ENCODE peak calls at places on chromosome 5, in eight cellular contexts. One of them, this sample, is unnamed. For H3K4me1, the result is how much of the 10 kb centered on the place peaks cover.

GRCh38 chr5:93088997-93089396 is 492.0 kb downstream of the NR2F1-AS1 start:
- DNase-seq in A549: no peak
- DNase-seq in spleen: no peak
- DNase-seq in transverse colon: no peak
- DNase-seq in K562: no peak
- DNase-seq in fibroblast of lung: peak
- DNase-seq in CD8-positive, alpha-beta memory T cell: no peak
- DNase-seq in colonic mucosa: no peak
- DNase-seq in this sample: peak

GRCh38 chr5:29161897-29162296 is 2031.6 kb upstream of the CDH6 start:
- DNase-seq in K562: no peak
- DNase-seq in fibroblast of lung: no peak
- DNase-seq in spleen: no peak
- DNase-seq in colonic mucosa: no peak
- DNase-seq in A549: no peak
- DNase-seq in CD8-positive, alpha-beta memory T cell: no peak
- DNase-seq in transverse colon: no peak
- DNase-seq in this sample: no peak

GRCh38 chr5:73702534-73702933 is 76.5 kb downstream of the ARHGEF28 start:
- DNase-seq in colonic mucosa: no peak
- DNase-seq in K562: no peak
- DNase-seq in transverse colon: no peak
- DNase-seq in CD8-positive, alpha-beta memory T cell: no peak
- DNase-seq in fibroblast of lung: no peak
- DNase-seq in A549: no peak
- DNase-seq in spleen: no peak
- DNase-seq in this sample: no peak

GRCh38 chr5:154933537-154933936 is 4.5 kb downstream of the GEMIN5 start:
- DNase-seq in spleen: no peak
- DNase-seq in A549: no peak
- DNase-seq in K562: no peak
- DNase-seq in colonic mucosa: no peak
- DNase-seq in fibroblast of lung: no peak
- DNase-seq in CD8-positive, alpha-beta memory T cell: no peak
- DNase-seq in transverse colon: no peak
- DNase-seq in this sample: no peak

GRCh38 chr5:60943624-60944023 is 1.2 kb downstream of the ERCC8 start:
- DNase-seq in CD8-positive, alpha-beta memory T cell: no peak
- DNase-seq in fibroblast of lung: no peak
- DNase-seq in K562: no peak
- DNase-seq in A549: no peak
- DNase-seq in spleen: no peak
- DNase-seq in transverse colon: no peak
- DNase-seq in colonic mucosa: no peak
- DNase-seq in this sample: no peak

GRCh38 chr5:15683332-15683731 is 183.4 kb downstream of the FBXL7 start:
- DNase-seq in A549: no peak
- DNase-seq in spleen: no peak
- DNase-seq in K562: no peak
- DNase-seq in CD8-positive, alpha-beta memory T cell: no peak
- DNase-seq in fibroblast of lung: no peak
- DNase-seq in colonic mucosa: peak
- DNase-seq in transverse colon: peak
- DNase-seq in this sample: no peak

GRCh38 chr5:177546262-177546741 is 8.1 kb downstream of the FAM193B start:
- DNase-seq in colonic mucosa: peak
- DNase-seq in A549: peak
- DNase-seq in transverse colon: no peak
- DNase-seq in fibroblast of lung: peak
- DNase-seq in K562: no peak
- DNase-seq in CD8-positive, alpha-beta memory T cell: no peak
- DNase-seq in spleen: no peak
- DNase-seq in this sample: peak

GRCh38 chr5:17190799-17191391 is 26.5 kb upstream of the BASP1 start:
- DNase-seq in K562: no peak
- DNase-seq in colonic mucosa: no peak
- DNase-seq in A549: no peak
- DNase-seq in spleen: no peak
- DNase-seq in transverse colon: peak
- DNase-seq in fibroblast of lung: peak
- DNase-seq in CD8-positive, alpha-beta memory T cell: no peak
- DNase-seq in this sample: no peak

GRCh38 chr5:68225188-68225910 is 9.8 kb downstream of the PIK3R1 start:
- DNase-seq in colonic mucosa: peak
- DNase-seq in K562: no peak
- DNase-seq in transverse colon: peak
- DNase-seq in A549: no peak
- DNase-seq in CD8-positive, alpha-beta memory T cell: no peak
- DNase-seq in fibroblast of lung: peak
- DNase-seq in spleen: no peak
- DNase-seq in this sample: no peak

GRCh38 chr5:60382761-60383160 is 317.2 kb downstream of the DEPDC1B start:
- DNase-seq in transverse colon: no peak
- DNase-seq in K562: no peak
- DNase-seq in fibroblast of lung: peak
- DNase-seq in CD8-positive, alpha-beta memory T cell: no peak
- DNase-seq in colonic mucosa: no peak
- DNase-seq in spleen: no peak
- DNase-seq in A549: peak
- DNase-seq in this sample: no peak

GRCh38 chr5:174325961-174326360 is 280.5 kb downstream of the NSG2 start:
- DNase-seq in fibroblast of lung: no peak
- DNase-seq in A549: no peak
- DNase-seq in colonic mucosa: no peak
- DNase-seq in transverse colon: no peak
- DNase-seq in K562: no peak
- DNase-seq in CD8-positive, alpha-beta memory T cell: no peak
- DNase-seq in spleen: peak
- DNase-seq in this sample: no peak

GRCh38 chr5:82363524-82363923 is 85.4 kb upstream of the RPS23 start:
- DNase-seq in A549: no peak
- DNase-seq in spleen: no peak
- DNase-seq in colonic mucosa: no peak
- DNase-seq in transverse colon: no peak
- DNase-seq in fibroblast of lung: no peak
- DNase-seq in K562: no peak
- DNase-seq in CD8-positive, alpha-beta memory T cell: no peak
- DNase-seq in this sample: no peak

GRCh38 chr5:82365026-82365425 is 86.9 kb upstream of the RPS23 start:
- DNase-seq in spleen: no peak
- DNase-seq in fibroblast of lung: no peak
- DNase-seq in K562: no peak
- DNase-seq in transverse colon: no peak
- DNase-seq in CD8-positive, alpha-beta memory T cell: no peak
- DNase-seq in colonic mucosa: no peak
- DNase-seq in A549: no peak
- DNase-seq in this sample: no peak

GRCh38 chr5:82364497-82364896 is 86.3 kb upstream of the RPS23 start:
- DNase-seq in spleen: no peak
- DNase-seq in CD8-positive, alpha-beta memory T cell: no peak
- DNase-seq in transverse colon: no peak
- DNase-seq in colonic mucosa: no peak
- DNase-seq in K562: no peak
- DNase-seq in A549: no peak
- DNase-seq in fibroblast of lung: peak
- DNase-seq in this sample: no peak

GRCh38 chr5:82367930-82368329 is 89.8 kb upstream of the RPS23 start:
- DNase-seq in colonic mucosa: no peak
- DNase-seq in A549: no peak
- DNase-seq in fibroblast of lung: peak
- DNase-seq in K562: no peak
- DNase-seq in spleen: no peak
- DNase-seq in transverse colon: no peak
- DNase-seq in CD8-positive, alpha-beta memory T cell: no peak
- DNase-seq in this sample: no peak

GRCh38 chr5:82365744-82366228 is 87.6 kb upstream of the RPS23 start:
- DNase-seq in spleen: no peak
- DNase-seq in A549: no peak
- DNase-seq in K562: no peak
- DNase-seq in colonic mucosa: no peak
- DNase-seq in transverse colon: no peak
- DNase-seq in CD8-positive, alpha-beta memory T cell: no peak
- DNase-seq in fibroblast of lung: peak
- DNase-seq in this sample: no peak
- H3K4me1 ChIP-seq in spleen: under half
- H3K4me1 ChIP-seq in A549: under half
- H3K4me1 ChIP-seq in K562: under half
- H3K4me1 ChIP-seq in colonic mucosa: under half
- H3K4me1 ChIP-seq in transverse colon: under half
- H3K4me1 ChIP-seq in CD8-positive, alpha-beta memory T cell: under half
- H3K4me1 ChIP-seq in fibroblast of lung: under half
- H3K4me1 ChIP-seq in this sample: under half

DNA sequence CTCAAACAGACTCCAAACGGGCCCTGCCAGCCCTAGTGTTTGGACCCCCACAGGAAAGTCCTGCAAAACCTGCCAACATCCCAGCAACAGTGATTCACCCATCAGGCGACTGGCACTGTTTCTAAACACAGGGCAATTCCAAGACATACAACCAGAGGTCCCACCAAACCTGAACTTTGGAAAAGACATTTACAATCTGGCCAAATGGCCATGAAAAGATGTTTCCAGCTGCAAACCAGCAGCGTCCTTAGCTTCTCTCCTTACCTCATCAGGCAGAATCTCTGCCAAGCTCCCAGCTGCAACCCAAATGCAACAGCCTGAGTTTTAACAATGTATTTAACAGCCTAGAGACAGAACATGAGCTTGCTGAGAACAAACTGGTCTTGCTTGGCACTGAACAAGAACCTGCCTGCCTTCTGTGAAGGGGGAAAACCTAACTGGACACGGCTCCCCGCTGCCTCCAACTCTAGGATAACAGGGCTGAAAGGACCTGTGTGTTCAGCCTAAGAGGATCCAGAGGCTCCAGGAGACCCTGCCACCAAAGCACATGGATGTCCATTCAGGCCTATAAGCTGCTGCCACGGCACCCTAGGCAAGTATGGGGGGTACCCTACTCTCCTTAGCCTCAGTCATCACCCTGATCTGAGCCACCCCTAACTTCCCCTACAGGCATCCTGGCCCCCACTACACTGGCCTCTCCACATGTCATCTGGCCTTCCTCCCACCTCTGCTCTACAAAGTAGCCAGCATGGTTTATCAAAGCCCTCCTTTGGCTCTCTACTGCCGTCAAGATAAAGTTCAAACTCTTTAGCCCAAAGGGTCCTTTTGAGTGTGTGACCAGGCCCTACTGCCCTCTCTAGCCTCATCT is 5.6 kb downstream of the P4HA2 start:
- DNase-seq in fibroblast of lung: peak
- DNase-seq in colonic mucosa: peak
- DNase-seq in K562: no peak
- DNase-seq in A549: no peak
- DNase-seq in transverse colon: peak
- DNase-seq in CD8-positive, alpha-beta memory T cell: no peak
- DNase-seq in spleen: peak
- DNase-seq in this sample: peak
- H3K4me1 ChIP-seq in fibroblast of lung: under half
- H3K4me1 ChIP-seq in colonic mucosa: under half
- H3K4me1 ChIP-seq in K562: under half
- H3K4me1 ChIP-seq in A549: under half
- H3K4me1 ChIP-seq in transverse colon: under half
- H3K4me1 ChIP-seq in CD8-positive, alpha-beta memory T cell: under half
- H3K4me1 ChIP-seq in spleen: under half
- H3K4me1 ChIP-seq in this sample: under half

GRCh38 chr5:132426525-132427138 is 57.1 kb downstream of the SLC22A5 start:
- DNase-seq in transverse colon: peak
- DNase-seq in K562: peak
- DNase-seq in fibroblast of lung: peak
- DNase-seq in CD8-positive, alpha-beta memory T cell: peak
- DNase-seq in A549: peak
- DNase-seq in colonic mucosa: peak
- DNase-seq in spleen: peak
- DNase-seq in this sample: peak

GRCh38 chr5:132425975-132426524 is 56.5 kb downstream of the SLC22A5 start:
- DNase-seq in fibroblast of lung: no peak
- DNase-seq in colonic mucosa: no peak
- DNase-seq in CD8-positive, alpha-beta memory T cell: no peak
- DNase-seq in K562: no peak
- DNase-seq in transverse colon: no peak
- DNase-seq in A549: no peak
- DNase-seq in spleen: no peak
- DNase-seq in this sample: no peak

GRCh38 chr5:132428147-132428482 is 58.6 kb downstream of the SLC22A5 start:
- DNase-seq in spleen: no peak
- DNase-seq in fibroblast of lung: no peak
- DNase-seq in CD8-positive, alpha-beta memory T cell: no peak
- DNase-seq in transverse colon: no peak
- DNase-seq in A549: no peak
- DNase-seq in K562: no peak
- DNase-seq in colonic mucosa: no peak
- DNase-seq in this sample: no peak

GRCh38 chr5:132428811-132429440 is 59.4 kb downstream of the SLC22A5 start:
- DNase-seq in CD8-positive, alpha-beta memory T cell: no peak
- DNase-seq in spleen: peak
- DNase-seq in A549: no peak
- DNase-seq in K562: no peak
- DNase-seq in transverse colon: no peak
- DNase-seq in colonic mucosa: no peak
- DNase-seq in fibroblast of lung: peak
- DNase-seq in this sample: no peak

GRCh38 chr5:132427285-132428146 is 58.0 kb downstream of the SLC22A5 start:
- DNase-seq in fibroblast of lung: no peak
- DNase-seq in CD8-positive, alpha-beta memory T cell: peak
- DNase-seq in spleen: peak
- DNase-seq in transverse colon: peak
- DNase-seq in K562: no peak
- DNase-seq in A549: no peak
- DNase-seq in colonic mucosa: peak
- DNase-seq in this sample: peak
- H3K4me1 ChIP-seq in fibroblast of lung: half or more
- H3K4me1 ChIP-seq in CD8-positive, alpha-beta memory T cell: half or more
- H3K4me1 ChIP-seq in spleen: half or more
- H3K4me1 ChIP-seq in transverse colon: half or more
- H3K4me1 ChIP-seq in K562: under half
- H3K4me1 ChIP-seq in A549: half or more
- H3K4me1 ChIP-seq in colonic mucosa: half or more
- H3K4me1 ChIP-seq in this sample: half or more

GRCh38 chr5:139744471-139745120 is 51.0 kb upstream of the PSD2 start:
- DNase-seq in spleen: no peak
- DNase-seq in K562: no peak
- DNase-seq in colonic mucosa: no peak
- DNase-seq in fibroblast of lung: no peak
- DNase-seq in CD8-positive, alpha-beta memory T cell: no peak
- DNase-seq in transverse colon: no peak
- DNase-seq in A549: no peak
- DNase-seq in this sample: no peak

GRCh38 chr5:139742173-139742903 is 53.3 kb upstream of the PSD2 start:
- DNase-seq in transverse colon: no peak
- DNase-seq in spleen: no peak
- DNase-seq in K562: no peak
- DNase-seq in fibroblast of lung: no peak
- DNase-seq in A549: no peak
- DNase-seq in CD8-positive, alpha-beta memory T cell: no peak
- DNase-seq in colonic mucosa: no peak
- DNase-seq in this sample: no peak

GRCh38 chr5:139743804-139744203 is 51.8 kb upstream of the PSD2 start:
- DNase-seq in transverse colon: no peak
- DNase-seq in spleen: no peak
- DNase-seq in CD8-positive, alpha-beta memory T cell: no peak
- DNase-seq in colonic mucosa: no peak
- DNase-seq in A549: no peak
- DNase-seq in K562: no peak
- DNase-seq in fibroblast of lung: no peak
- DNase-seq in this sample: no peak

GRCh38 chr5:139741823-139742172 is 53.8 kb upstream of the PSD2 start:
- DNase-seq in colonic mucosa: no peak
- DNase-seq in CD8-positive, alpha-beta memory T cell: no peak
- DNase-seq in K562: no peak
- DNase-seq in transverse colon: no peak
- DNase-seq in A549: no peak
- DNase-seq in spleen: no peak
- DNase-seq in fibroblast of lung: no peak
- DNase-seq in this sample: no peak

GRCh38 chr5:139743001-139743771 is 52.4 kb upstream of the PSD2 start:
- DNase-seq in colonic mucosa: no peak
- DNase-seq in fibroblast of lung: no peak
- DNase-seq in CD8-positive, alpha-beta memory T cell: no peak
- DNase-seq in A549: no peak
- DNase-seq in spleen: no peak
- DNase-seq in K562: no peak
- DNase-seq in transverse colon: no peak
- DNase-seq in this sample: no peak
- H3K4me1 ChIP-seq in colonic mucosa: under half
- H3K4me1 ChIP-seq in fibroblast of lung: under half
- H3K4me1 ChIP-seq in CD8-positive, alpha-beta memory T cell: under half
- H3K4me1 ChIP-seq in A549: half or more
- H3K4me1 ChIP-seq in spleen: under half
- H3K4me1 ChIP-seq in K562: half or more
- H3K4me1 ChIP-seq in transverse colon: under half
- H3K4me1 ChIP-seq in this sample: under half